ENCODE peak calls at places on chromosomes 12 and 14, in ten cellular contexts. L is type B pancreatic cell, O is GM23338, K is mammary epithelial cell, B is fibroblast of mammary gland, D is nephron progenitor cell, N is endothelial cell of umbilical vein, Y is A549, A is uterus, M is neural crest cell. W is an unnamed sample.

GRCh38 chr12:106240821-106241220 is 7.0 kb downstream of the CKAP4 start:
- DNase-seq in L (no peak), O (no peak), K (no peak), B (no peak), D (no peak), N (no peak), Y (no peak), A (no peak), M (no peak), W (no peak)

GRCh38 chr12:19945559-19946485 is 422.5 kb upstream of the PDE3A start:
- DNase-seq in L (no peak), O (no peak), K (no peak), B (peak), D (no peak), N (peak), Y (peak), A (no peak), M (no peak), W (no peak)

GRCh38 chr14:100131181-100131580 is 28.3 kb downstream of the DEGS2 start:
- DNase-seq in L (no peak), O (peak), K (no peak), B (no peak), D (no peak), N (no peak), Y (no peak), A (no peak), M (no peak), W (peak)

GRCh38 chr12:42539696-42540095 is 49.9 kb downstream of the PRICKLE1 start:
- DNase-seq in L (no peak), O (no peak), K (no peak), B (no peak), D (no peak), N (no peak), Y (no peak), A (no peak), M (no peak), W (no peak)

GRCh38 chr12:46071769-46072624 is 81.6 kb upstream of the SCAF11 start:
- DNase-seq in L (peak), O (peak), K (peak), B (peak), D (peak), N (peak), Y (peak), A (peak), M (peak), W (peak)

GRCh38 chr12:20007331-20007730 is 361.0 kb upstream of the PDE3A start:
- DNase-seq in L (no peak), O (no peak), K (no peak), B (no peak), D (no peak), N (no peak), Y (no peak), A (no peak), M (no peak), W (no peak)

GRCh38 chr12:2933586-2933985 is 25.6 kb upstream of the TEAD4 start:
- DNase-seq in L (no peak), O (no peak), K (no peak), B (no peak), D (no peak), N (no peak), Y (no peak), A (no peak), M (no peak), W (no peak)

GRCh38 chr12:83216230-83216629 is 529.5 kb downstream of the TMTC2 start:
- DNase-seq in L (no peak), O (no peak), K (no peak), B (no peak), D (no peak), N (no peak), Y (no peak), A (no peak), M (no peak), W (no peak)

GRCh38 chr14:101405171-101405883 is 156.0 kb upstream of the DIO3 start:
- DNase-seq in L (no peak), O (no peak), K (no peak), B (peak), D (no peak), N (no peak), Y (peak), A (peak), M (no peak), W (no peak)

GRCh38 chr12:29050503-29050902 is 98.6 kb upstream of the FAR2 start:
- DNase-seq in L (no peak), O (no peak), K (no peak), B (no peak), D (no peak), N (no peak), Y (no peak), A (no peak), M (no peak), W (no peak)

GRCh38 chr12:59596232-59597143 is 659 bp downstream of the SLC16A7 start:
- DNase-seq in L (peak), O (peak), K (peak), B (peak), D (peak), N (peak), Y (peak), A (peak), M (peak), W (peak)

GRCh38 chr14:64891839-64892375 is 12.2 kb upstream of the SPTB start:
- DNase-seq in L (no peak), O (peak), K (peak), B (peak), D (peak), N (peak), Y (peak), A (no peak), M (no peak), W (no peak)

GRCh38 chr12:130838284-130838950 is 633 bp downstream of the STX2 start:
- DNase-seq in L (no peak), O (peak), K (peak), B (no peak), D (no peak), N (peak), Y (peak), A (peak), M (peak), W (peak)

DNA sequence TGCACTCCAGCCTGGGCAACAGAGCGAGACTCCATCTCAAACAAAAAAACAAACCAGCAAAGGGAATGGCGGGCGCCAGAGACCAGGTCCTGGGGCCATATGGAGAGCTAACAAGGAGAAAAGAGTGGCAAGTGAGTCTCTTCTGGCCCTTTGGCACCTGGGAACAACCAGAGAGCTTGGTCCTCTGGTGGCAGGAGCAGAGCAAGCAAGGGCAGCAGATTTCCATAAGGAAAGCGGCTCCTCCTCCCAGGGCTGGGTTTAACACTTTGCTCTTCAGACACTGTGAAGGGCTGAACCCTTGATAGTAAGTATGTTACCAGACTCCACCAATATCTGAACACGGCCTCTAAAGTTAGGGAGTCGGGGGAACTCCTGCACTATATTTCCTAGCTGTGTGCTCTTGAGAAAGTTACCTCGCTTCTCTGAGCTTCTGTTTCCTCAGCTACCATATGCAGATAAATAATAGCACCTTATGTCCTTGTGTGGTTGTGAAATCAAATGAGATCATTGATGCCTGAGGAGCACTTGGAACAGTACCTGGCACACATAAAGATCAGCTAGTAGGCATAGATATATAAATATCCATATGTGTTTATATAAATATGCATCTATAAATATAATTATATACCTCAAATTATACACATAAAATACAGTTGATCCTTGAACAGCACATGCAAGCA is 33.4 kb upstream of the PLEKHG6 start:
- DNase-seq in L (no peak), O (peak), K (peak), B (no peak), D (no peak), N (peak), Y (peak), A (no peak), M (no peak), W (peak)
- TF ChIP-seq CTCF in L (peak), O (peak), K (peak), B (no peak), D (no peak), N (peak), Y (no peak), A (no peak), M (no peak), W (no peak)

GRCh38 chr12:72077111-72077820 is 138.6 kb downstream of the TPH2 start:
- DNase-seq in L (no peak), O (no peak), K (peak), B (no peak), D (no peak), N (no peak), Y (no peak), A (no peak), M (no peak), W (no peak)
- TF ChIP-seq CTCF in L (no peak), O (no peak), K (no peak), B (no peak), D (no peak), N (no peak), Y (no peak), A (no peak), M (no peak), W (no peak)

DNA sequence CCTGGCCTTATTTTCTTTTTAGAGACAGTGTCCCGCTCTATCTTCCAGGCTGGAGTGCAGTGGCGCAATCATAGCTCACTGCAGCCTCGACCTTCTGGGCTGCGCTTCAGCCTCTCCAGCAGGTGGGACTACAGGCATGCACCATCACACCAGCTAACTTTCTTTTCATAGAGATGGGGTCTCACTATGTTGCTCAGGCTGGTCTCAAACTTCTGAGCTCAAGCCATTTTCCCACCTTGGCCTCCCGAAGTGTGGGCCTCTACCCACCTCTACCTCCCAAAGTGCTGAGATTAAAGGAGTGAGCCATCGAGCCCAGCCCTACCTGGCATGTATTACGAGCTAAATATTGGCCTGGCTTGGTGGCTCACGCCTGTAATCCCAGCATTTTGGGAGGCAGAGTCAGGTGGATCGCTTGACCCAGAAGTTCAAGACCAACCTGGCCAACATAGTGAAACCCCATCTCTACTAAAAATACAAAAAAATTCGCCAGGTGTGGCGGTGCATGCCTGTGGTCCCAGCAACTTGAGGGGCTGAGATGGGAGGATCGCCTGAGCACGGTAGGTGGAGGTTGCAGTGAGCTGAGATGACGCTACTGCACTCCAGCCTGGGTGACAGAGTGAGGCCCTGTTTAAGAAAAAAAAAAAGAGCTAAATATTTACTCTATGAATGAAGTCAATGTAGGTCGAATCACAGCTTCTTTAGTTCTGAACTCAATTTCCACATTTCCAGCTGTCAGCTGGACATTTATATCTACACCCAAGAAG is 7.6 kb upstream of the RILPL1 start:
- DNase-seq in L (no peak), O (no peak), K (no peak), B (no peak), D (no peak), N (no peak), Y (no peak), A (no peak), M (no peak), W (peak)
- TF ChIP-seq CTCF in L (no peak), O (no peak), K (no peak), B (no peak), D (no peak), N (no peak), Y (no peak), A (no peak), M (no peak), W (no peak)

DNA sequence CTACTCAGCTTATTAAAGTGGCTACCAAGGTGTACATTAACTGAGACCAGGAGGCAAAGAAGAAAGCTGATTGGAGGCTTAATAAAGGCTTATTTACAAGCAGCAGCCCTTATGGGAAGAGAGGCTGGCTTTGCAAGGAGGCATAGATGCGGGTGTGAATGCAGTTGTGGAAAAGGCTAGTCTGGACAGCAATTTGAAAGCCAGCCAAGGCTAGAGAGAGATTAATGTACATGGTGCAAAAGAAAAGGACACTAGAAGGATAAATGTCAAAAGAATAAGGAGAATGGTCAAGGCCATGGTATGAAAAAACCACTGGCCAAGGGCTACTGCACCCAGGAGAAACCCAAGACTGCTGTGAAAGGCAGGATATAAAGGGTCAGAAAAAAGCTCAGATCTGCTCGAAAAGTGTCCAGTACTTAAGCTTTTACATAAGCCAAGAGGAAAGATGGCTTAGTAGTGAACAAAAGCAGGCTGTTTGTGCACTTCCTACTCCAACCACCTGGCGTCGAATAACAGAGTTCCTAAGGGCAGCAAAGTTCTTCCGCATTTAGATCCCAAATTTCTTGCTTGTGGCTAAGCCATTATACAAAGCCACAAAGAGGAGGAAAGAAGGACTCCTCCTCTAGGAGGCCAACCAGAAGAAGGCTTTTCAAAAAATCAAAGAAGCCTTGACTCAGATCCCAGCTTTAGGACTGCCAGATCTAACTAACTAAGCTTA is 24.0 kb downstream of the KLRK1 start:
- DNase-seq in L (no peak), O (no peak), K (peak), B (no peak), D (no peak), N (peak), Y (no peak), A (no peak), M (no peak), W (no peak)
- TF ChIP-seq CTCF in L (peak), O (no peak), K (peak), B (no peak), D (no peak), N (no peak), Y (no peak), A (no peak), M (peak), W (peak)

GRCh38 chr14:23362200-23362599 is 2.8 kb downstream of the EFS start:
- DNase-seq in L (no peak), O (peak), K (no peak), B (peak), D (no peak), N (no peak), Y (peak), A (no peak), M (no peak), W (no peak)
- TF ChIP-seq CTCF in L (peak), O (peak), K (peak), B (peak), D (no peak), N (no peak), Y (no peak), A (no peak), M (peak), W (peak)

GRCh38 chr12:6960291-6961277 is 9.4 kb downstream of the PTPN6 start:
- DNase-seq in L (no peak), O (no peak), K (no peak), B (peak), D (no peak), N (no peak), Y (peak), A (no peak), M (no peak), W (no peak)
- TF ChIP-seq CTCF in L (no peak), O (no peak), K (peak), B (peak), D (no peak), N (no peak), Y (no peak), A (peak), M (no peak), W (no peak)

GRCh38 chr12:103801709-103802585 is 39.1 kb downstream of the NT5DC3 start:
- DNase-seq in L (no peak), O (no peak), K (peak), B (peak), D (no peak), N (no peak), Y (peak), A (peak), M (no peak), W (no peak)
- TF ChIP-seq CTCF in L (no peak), O (no peak), K (no peak), B (no peak), D (no peak), N (no peak), Y (no peak), A (no peak), M (no peak), W (no peak)